ENCODE peak calls at places on chromosomes 3 and 15, in ten cellular contexts. W, X, F, O, N, D, V, U, J and B are unnamed samples.
A peak's percentile ranks its signal among the peaks of the same experiment; 100 is the strongest.

GRCh38 chr3:12901631-12902045 is 60.3 kb upstream of the RPL32 start:
- DNase-seq in N (no peak), F (no peak), X (no peak), D (no peak), U (no peak), W (no peak), O (no peak), V (no peak), J (no peak), B (no peak)

GRCh38 chr3:53616971-53617892 is 122.8 kb downstream of the CACNA1D start:
- DNase-seq in N (no peak), X (no peak), V (no peak), F (no peak), J (no peak), W (no peak), D (no peak), U (no peak), O (no peak), B (no peak)

GRCh38 chr3:66715806-66716205 is 215.0 kb upstream of the LRIG1 start:
- DNase-seq in U (no peak), N (no peak), D (no peak), W (no peak), X (no peak), J (no peak), O (no peak), V (no peak), F (no peak), B (no peak)

GRCh38 chr15:90213123-90213817 is 12.1 kb downstream of the SEMA4B start:
- DNase-seq in W (no peak), F (no peak), J (no peak), V (no peak), N (peak; percentile 73), D (no peak), O (no peak), X (no peak), U (no peak), B (peak; percentile 97)

GRCh38 chr15:99154271-99154670 is 49.4 kb downstream of the SYNM start:
- DNase-seq in V (no peak), X (peak; percentile 27), F (no peak), W (no peak), J (no peak), D (no peak), O (peak; percentile 24), U (no peak), N (no peak), B (peak; percentile 79)

GRCh38 chr3:55526332-55527030 is 39.4 kb upstream of the WNT5A start:
- DNase-seq in X (no peak), V (no peak), O (no peak), N (no peak), W (no peak), J (no peak), D (no peak), F (no peak), U (no peak), B (no peak)

GRCh38 chr15:41332788-41333527 is at the start of gene NUSAP1:
- DNase-seq in W (no peak), D (no peak), F (no peak), O (no peak), V (no peak), N (no peak), J (no peak), X (no peak), U (peak; percentile 22), B (peak; percentile 42)

GRCh38 chr15:65824941-65825544 is 33.0 kb upstream of the DENND4A start:
- DNase-seq in U (no peak), J (no peak), F (no peak), X (peak; percentile 78), D (no peak), O (peak; percentile 86), N (no peak), V (peak; percentile 28), W (no peak), B (no peak)

GRCh38 chr3:26712211-26713026 is 89.8 kb downstream of the LRRC3B start:
- DNase-seq in V (peak; percentile 21), N (peak; percentile 6), O (no peak), X (peak; percentile 22), U (peak; percentile 64), D (no peak), J (no peak), W (peak; percentile 7), F (peak; percentile 61), B (peak; percentile 5)

GRCh38 chr15:63156708-63157065 is 590 bp downstream of the RPS27L start:
- DNase-seq in O (peak; percentile 41), V (peak; percentile 45), N (no peak), F (peak; percentile 42), W (peak; percentile 30), J (no peak), D (no peak), U (peak; percentile 65), X (peak; percentile 44), B (peak; percentile 77)

GRCh38 chr3:148366743-148367410 is 330.8 kb upstream of the AGTR1 start:
- DNase-seq in X (peak; percentile 15), J (no peak), U (peak; percentile 86), W (peak; percentile 17), V (peak; percentile 22), O (peak; percentile 37), N (no peak), F (peak; percentile 74), D (no peak), B (no peak)

GRCh38 chr3:17407576-17407975 is 334.9 kb downstream of the TBC1D5 start:
- DNase-seq in F (no peak), J (no peak), X (no peak), D (no peak), W (no peak), V (no peak), U (no peak), O (no peak), N (no peak), B (no peak)